ENCODE peak calls at places on chromosomes 3 and 15, in four cellular contexts. W is IMR-90, Q is gastrocnemius medialis, I is heart left ventricle. J is an unnamed sample. For H3K4me1, the result is how much of the 10 kb centered on the place peaks cover.

GRCh38 chr3:140724856-140725812 is 47.3 kb downstream of the TRIM42 start:
- DNase-seq in W (no peak), Q (no peak), I (no peak), J (no peak)

GRCh38 chr3:80785475-80785874 is 976.0 kb downstream of the GBE1 start:
- DNase-seq in W (no peak), I (no peak), Q (no peak), J (no peak)

GRCh38 chr3:140188285-140188684 is 253.3 kb downstream of the CLSTN2 start:
- DNase-seq in I (peak), Q (peak), W (no peak), J (peak)

GRCh38 chr15:94412979-94413741 is 181.8 kb downstream of the MCTP2 start:
- DNase-seq in I (no peak), W (peak), Q (no peak), J (no peak)

GRCh38 chr3:131028844-131029243 is 2.2 kb downstream of the NEK11 start:
- DNase-seq in Q (no peak), I (no peak), W (no peak), J (no peak)

GRCh38 chr15:47718474-47719440 is 1.5 kb downstream of the SEMA6D start:
- DNase-seq in W (peak), Q (peak), I (peak), J (peak)

GRCh38 chr3:192851821-192852352 is 65.8 kb downstream of the MB21D2 start:
- DNase-seq in I (peak), Q (peak), W (peak), J (peak)

GRCh38 chr3:124586126-124587052 is 143.9 kb upstream of the UMPS start:
- DNase-seq in W (no peak), Q (no peak), I (peak), J (no peak)

GRCh38 chr15:86336051-86336788 is 256.5 kb downstream of the AGBL1 start:
- DNase-seq in W (no peak), Q (no peak), I (no peak), J (no peak)

GRCh38 chr3:49377483-49377882 is 19.3 kb upstream of the GPX1 start:
- DNase-seq in I (no peak), Q (no peak), W (peak), J (no peak)

GRCh38 chr3:56467108-56467507 is 1.2 kb downstream of the ERC2 start:
- DNase-seq in I (peak), W (peak), Q (peak), J (peak)

GRCh38 chr3:61564405-61565059 is 3.2 kb downstream of the PTPRG start:
- DNase-seq in W (peak), I (peak), Q (peak), J (peak)

GRCh38 chr3:3307491-3307890 is 128.0 kb upstream of the CRBN start:
- DNase-seq in W (no peak), I (no peak), Q (no peak), J (no peak)

GRCh38 chr15:100383302-100384107 is 41.7 kb upstream of the ADAMTS17 start:
- DNase-seq in Q (no peak), W (no peak), I (no peak), J (no peak)

GRCh38 chr3:194310060-194310481 is 41.1 kb downstream of the CPN2 start:
- DNase-seq in I (no peak), Q (no peak), W (no peak), J (no peak)

GRCh38 chr3:194983620-194984019 is 287.3 kb downstream of the XXYLT1 start:
- DNase-seq in I (no peak), Q (no peak), W (no peak), J (no peak)

GRCh38 chr3:154059798-154060197 is 61.4 kb upstream of the ARHGEF26 start:
- DNase-seq in W (no peak), Q (no peak), I (no peak), J (no peak)

GRCh38 chr3:79086514-79086913 is 681.3 kb downstream of the ROBO1 start:
- DNase-seq in W (peak), Q (peak), I (no peak), J (peak)

GRCh38 chr3:58384381-58385090 is 49.1 kb downstream of the PDHB start:
- DNase-seq in Q (no peak), I (no peak), W (peak), J (no peak)

GRCh38 chr3:58623961-58624360 is 42.6 kb downstream of the FAM3D start:
- DNase-seq in Q (no peak), W (peak), I (no peak), J (no peak)

GRCh38 chr3:14810795-14811661 is 7.7 kb upstream of the FGD5 start:
- DNase-seq in W (no peak), Q (no peak), I (no peak), J (peak)

GRCh38 chr3:114566162-114566755 is 272.4 kb downstream of the TIGIT start:
- DNase-seq in Q (no peak), I (no peak), W (no peak), J (no peak)

GRCh38 chr3:56884387-56884786 is 82.6 kb upstream of the ARHGEF3 start:
- DNase-seq in Q (no peak), I (no peak), W (no peak), J (no peak)

GRCh38 chr15:56844892-56845291 is 73.6 kb upstream of the TCF12 start:
- DNase-seq in Q (no peak), W (no peak), I (no peak), J (no peak)

GRCh38 chr3:64375737-64376136 is 150.5 kb upstream of the PRICKLE2 start:
- DNase-seq in Q (no peak), I (no peak), W (no peak), J (no peak)

GRCh38 chr3:63251499-63251898 is 26.6 kb upstream of the SYNPR start:
- DNase-seq in Q (no peak), I (no peak), W (no peak), J (no peak)

GRCh38 chr3:52428151-52429005 is 16.5 kb downstream of the SEMA3G start:
- DNase-seq in W (peak), I (peak), Q (peak), J (no peak)

GRCh38 chr15:99305761-99306505 is 54.7 kb downstream of the LRRC28 start:
- DNase-seq in I (peak), W (peak), Q (peak), J (peak)

GRCh38 chr3:183317271-183317670 is 64.2 kb downstream of the B3GNT5 start:
- DNase-seq in W (no peak), Q (no peak), I (no peak), J (no peak)

GRCh38 chr3:149965278-149965677 is 5.4 kb downstream of the PFN2 start:
- DNase-seq in I (no peak), Q (no peak), W (no peak), J (no peak)

GRCh38 chr15:74320358-74321247 is 46.8 kb downstream of the CYP11A1 start:
- DNase-seq in W (peak), Q (no peak), I (peak), J (peak)

GRCh38 chr15:45801543-45801942 is 166.7 kb downstream of the SQOR start:
- DNase-seq in W (no peak), Q (no peak), I (no peak), J (no peak)

GRCh38 chr15:98755781-98756180 is 107.4 kb downstream of the IGF1R start:
- DNase-seq in Q (no peak), I (no peak), W (no peak), J (no peak)

GRCh38 chr3:116947809-116948208 is 238.2 kb downstream of the TUSC7 start:
- DNase-seq in I (no peak), Q (no peak), W (no peak), J (no peak)

GRCh38 chr3:195001961-195002861 is 268.7 kb downstream of the XXYLT1 start:
- DNase-seq in I (peak), W (peak), Q (peak), J (peak)

GRCh38 chr3:120615863-120616599 is 19.9 kb downstream of the NDUFB4 start:
- DNase-seq in Q (peak), W (peak), I (peak), J (peak)

GRCh38 chr3:158185711-158186110 is 75.8 kb downstream of the RSRC1 start:
- DNase-seq in Q (no peak), W (no peak), I (no peak), J (no peak)
- H3K4me3 ChIP-seq in Q (no peak), W (no peak), I (no peak), J (no peak)

GRCh38 chr3:143217283-143217682 is 97.7 kb downstream of the CHST2 start:
- DNase-seq in Q (no peak), W (no peak), I (no peak), J (no peak)

GRCh38 chr3:143221446-143221845 is 101.9 kb downstream of the CHST2 start:
- DNase-seq in W (no peak), I (no peak), Q (no peak), J (no peak)

GRCh38 chr3:143220745-143221144 is 101.2 kb downstream of the CHST2 start:
- DNase-seq in I (no peak), Q (no peak), W (no peak), J (no peak)

GRCh38 chr3:143218176-143218575 is 98.6 kb downstream of the CHST2 start:
- DNase-seq in Q (no peak), W (no peak), I (no peak), J (no peak)

DNA sequence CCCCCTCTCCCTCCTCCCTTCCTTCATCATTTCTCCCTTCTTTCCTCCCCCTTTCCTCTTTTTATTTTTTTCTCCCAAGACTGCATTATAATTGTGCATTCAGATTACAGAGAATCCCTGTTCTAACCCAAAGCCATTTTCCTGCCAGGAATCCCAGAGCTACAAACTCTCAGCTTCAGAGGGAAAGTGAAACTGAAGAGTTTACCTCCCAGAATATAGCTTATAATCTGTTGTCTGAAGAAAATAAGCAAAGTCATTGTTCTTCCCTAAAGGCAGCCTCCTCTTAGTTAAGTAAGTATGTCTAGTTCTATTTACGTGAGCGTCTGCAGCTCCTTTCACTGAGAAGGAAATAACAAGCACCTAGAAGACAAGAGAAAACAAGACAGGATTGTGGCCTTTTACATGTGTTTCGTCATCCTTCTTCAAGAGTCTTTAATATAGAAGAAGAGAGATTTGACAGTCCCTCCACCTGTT is 97.2 kb downstream of the CHST2 start:
- DNase-seq in Q (no peak), W (no peak), I (no peak), J (no peak)
- H3K4me1 ChIP-seq in Q (under half), W (under half), I (under half), J (under half)

GRCh38 chr3:151924753-151925152 is 51.3 kb downstream of the SUCNR1 start:
- DNase-seq in W (no peak), I (no peak), Q (no peak), J (no peak)

GRCh38 chr3:151926956-151927355 is 53.5 kb downstream of the SUCNR1 start:
- DNase-seq in I (no peak), Q (no peak), W (peak), J (no peak)

GRCh38 chr3:151923901-151924300 is 50.5 kb downstream of the SUCNR1 start:
- DNase-seq in W (peak), I (no peak), Q (no peak), J (no peak)

GRCh38 chr3:151925419-151925818 is 52.0 kb downstream of the SUCNR1 start:
- DNase-seq in W (no peak), Q (no peak), I (no peak), J (no peak)

DNA sequence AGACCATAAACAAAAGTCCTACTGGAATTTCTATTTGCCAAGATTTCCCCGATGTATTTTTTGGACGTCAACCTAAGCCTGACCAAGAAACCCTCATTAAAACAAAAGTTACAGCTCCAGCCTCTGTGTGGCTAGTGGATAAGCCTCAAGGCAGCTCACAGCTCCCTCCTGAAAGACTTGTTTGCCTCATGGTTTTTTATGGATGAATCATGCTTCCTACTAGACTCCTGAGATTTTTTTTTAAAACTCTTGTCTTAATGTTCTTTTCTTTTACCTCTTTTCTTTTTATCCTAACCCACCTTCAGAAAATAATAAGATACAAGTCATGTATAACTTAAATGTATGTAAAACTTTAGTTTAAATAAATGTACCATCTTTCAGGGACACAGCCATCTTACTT is 52.4 kb downstream of the SUCNR1 start:
- DNase-seq in Q (no peak), I (no peak), W (peak), J (no peak)
- H3K4me3 ChIP-seq in Q (no peak), I (no peak), W (no peak), J (no peak)

DNA sequence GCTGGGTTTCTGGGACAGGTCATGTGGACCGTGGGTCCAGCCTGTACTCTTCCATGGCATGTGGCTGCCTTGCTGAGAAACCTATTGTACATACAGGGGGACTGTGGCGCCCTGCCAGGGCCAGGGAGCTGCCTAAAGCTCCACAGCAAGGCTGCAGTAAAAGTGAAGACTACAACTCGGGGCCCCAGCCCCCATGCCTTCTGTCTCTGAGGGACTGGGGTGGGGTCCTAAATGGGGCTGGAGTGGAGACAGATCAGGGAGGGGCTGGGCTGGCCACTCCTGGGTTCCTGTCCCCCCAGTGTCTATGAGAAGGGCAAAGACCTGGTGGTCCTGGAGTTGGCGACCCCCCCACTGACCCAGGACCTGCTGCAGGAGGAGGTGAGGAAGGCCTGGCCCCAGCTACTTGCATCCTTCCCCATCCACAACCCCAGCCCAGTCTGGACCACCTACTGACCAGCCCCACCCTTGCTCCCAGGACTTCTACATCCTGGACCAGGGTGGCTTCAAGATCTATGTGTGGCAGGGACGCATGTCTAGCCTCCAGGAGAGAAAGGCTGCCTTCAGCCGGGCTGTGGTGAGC is 7.3 kb downstream of the VILL start:
- DNase-seq in Q (peak), I (peak), W (no peak), J (peak)
- H3K4me1 ChIP-seq in Q (under half), I (under half), W (under half), J (under half)

DNA sequence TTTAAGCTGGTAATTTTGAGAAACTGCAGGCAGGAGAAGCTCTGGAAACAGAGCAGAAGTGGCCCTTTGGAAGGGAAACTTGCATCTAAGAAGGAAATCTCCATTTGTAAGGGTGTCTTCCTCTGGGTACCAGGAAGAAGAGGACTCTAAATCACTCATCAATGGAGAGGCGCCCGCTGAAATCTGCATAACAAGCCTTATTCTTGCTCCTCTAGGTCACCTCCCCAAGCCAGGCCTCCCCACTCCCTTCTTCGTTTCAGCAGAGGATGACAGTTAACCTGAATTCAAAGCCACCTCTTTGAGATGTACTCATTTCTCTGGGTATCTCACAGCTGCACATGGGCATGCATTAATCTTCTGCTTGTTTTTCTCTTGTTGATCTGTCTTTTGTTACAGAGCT is 51.6 kb downstream of the GABRB3 start:
- DNase-seq in Q (no peak), W (no peak), I (no peak), J (no peak)
- H3K4me3 ChIP-seq in Q (no peak), W (no peak), I (no peak), J (no peak)

J was measured in psoas muscle.